ENCODE peak calls at places on chromosomes 5 and 9, in ten cellular contexts. One of them, this sample, is unnamed.

GRCh38 chr5:16411741-16412455 is 53.7 kb downstream of the ZNF622 start:
- DNase-seq in HCT116: no peak
- DNase-seq in tibial nerve: no peak
- DNase-seq in uterus: no peak
- DNase-seq in prostate gland: no peak
- DNase-seq in testis: no peak
- DNase-seq in ovary: no peak
- DNase-seq in Peyer's patch: no peak
- DNase-seq in gastrocnemius medialis: no peak
- DNase-seq in H1: no peak
- DNase-seq in this sample: no peak

GRCh38 chr9:34991833-34992375 is 2.4 kb downstream of the DNAJB5 start:
- DNase-seq in HCT116: peak; percentile 52
- DNase-seq in tibial nerve: no peak
- DNase-seq in uterus: peak; percentile 43
- DNase-seq in prostate gland: no peak
- DNase-seq in testis: no peak
- DNase-seq in ovary: no peak
- DNase-seq in Peyer's patch: no peak
- DNase-seq in gastrocnemius medialis: peak; percentile 99
- DNase-seq in H1: peak; percentile 68
- DNase-seq in this sample: no peak

GRCh38 chr9:93644397-93645088 is 68.2 kb downstream of the PHF2 start:
- DNase-seq in HCT116: no peak
- DNase-seq in tibial nerve: no peak
- DNase-seq in uterus: peak; percentile 6
- DNase-seq in prostate gland: no peak
- DNase-seq in testis: no peak
- DNase-seq in ovary: peak; percentile 7
- DNase-seq in Peyer's patch: peak; percentile 23
- DNase-seq in gastrocnemius medialis: peak; percentile 39
- DNase-seq in H1: no peak
- DNase-seq in this sample: no peak

GRCh38 chr9:133580416-133580738 is 28.8 kb downstream of the FAM163B start:
- DNase-seq in HCT116: no peak
- DNase-seq in tibial nerve: no peak
- DNase-seq in uterus: no peak
- DNase-seq in prostate gland: no peak
- DNase-seq in testis: no peak
- DNase-seq in ovary: no peak
- DNase-seq in Peyer's patch: no peak
- DNase-seq in gastrocnemius medialis: no peak
- DNase-seq in H1: no peak
- DNase-seq in this sample: no peak

GRCh38 chr9:16316406-16316805 is 554.1 kb downstream of the BNC2 start:
- DNase-seq in HCT116: no peak
- DNase-seq in tibial nerve: no peak
- DNase-seq in uterus: no peak
- DNase-seq in prostate gland: no peak
- DNase-seq in testis: no peak
- DNase-seq in ovary: no peak
- DNase-seq in Peyer's patch: peak; percentile 36
- DNase-seq in gastrocnemius medialis: peak; percentile 35
- DNase-seq in H1: no peak
- DNase-seq in this sample: no peak

GRCh38 chr5:90570034-90570433 is 11.4 kb downstream of the ADGRV1 start:
- DNase-seq in HCT116: no peak
- DNase-seq in tibial nerve: no peak
- DNase-seq in uterus: no peak
- DNase-seq in prostate gland: no peak
- DNase-seq in testis: no peak
- DNase-seq in ovary: no peak
- DNase-seq in Peyer's patch: no peak
- DNase-seq in gastrocnemius medialis: no peak
- DNase-seq in H1: no peak
- DNase-seq in this sample: no peak

GRCh38 chr5:176762489-176762888 is 47.9 kb upstream of the UNC5A start:
- DNase-seq in HCT116: no peak
- DNase-seq in tibial nerve: no peak
- DNase-seq in uterus: no peak
- DNase-seq in prostate gland: no peak
- DNase-seq in testis: no peak
- DNase-seq in ovary: no peak
- DNase-seq in Peyer's patch: no peak
- DNase-seq in gastrocnemius medialis: no peak
- DNase-seq in H1: peak; percentile 43
- DNase-seq in this sample: no peak

GRCh38 chr5:73363911-73364730 is 84.5 kb downstream of the FOXD1 start:
- DNase-seq in HCT116: no peak
- DNase-seq in tibial nerve: no peak
- DNase-seq in uterus: no peak
- DNase-seq in prostate gland: no peak
- DNase-seq in testis: no peak
- DNase-seq in ovary: no peak
- DNase-seq in Peyer's patch: no peak
- DNase-seq in gastrocnemius medialis: no peak
- DNase-seq in H1: no peak
- DNase-seq in this sample: no peak

GRCh38 chr9:8553444-8553843 is 753.9 kb upstream of the DMAC1 start:
- DNase-seq in HCT116: no peak
- DNase-seq in tibial nerve: no peak
- DNase-seq in uterus: no peak
- DNase-seq in prostate gland: no peak
- DNase-seq in testis: no peak
- DNase-seq in ovary: no peak
- DNase-seq in Peyer's patch: no peak
- DNase-seq in gastrocnemius medialis: no peak
- DNase-seq in H1: no peak
- DNase-seq in this sample: no peak

GRCh38 chr5:66339896-66340295 is 195.8 kb downstream of the SREK1 start:
- DNase-seq in HCT116: no peak
- DNase-seq in tibial nerve: no peak
- DNase-seq in uterus: no peak
- DNase-seq in prostate gland: no peak
- DNase-seq in testis: no peak
- DNase-seq in ovary: no peak
- DNase-seq in Peyer's patch: no peak
- DNase-seq in gastrocnemius medialis: no peak
- DNase-seq in H1: no peak
- DNase-seq in this sample: no peak

GRCh38 chr9:84140535-84141101 is 160.0 kb downstream of the RMI1 start:
- DNase-seq in HCT116: no peak
- DNase-seq in tibial nerve: no peak
- DNase-seq in uterus: no peak
- DNase-seq in prostate gland: no peak
- DNase-seq in testis: peak; percentile 41
- DNase-seq in ovary: no peak
- DNase-seq in Peyer's patch: peak; percentile 73
- DNase-seq in gastrocnemius medialis: no peak
- DNase-seq in H1: peak; percentile 76
- DNase-seq in this sample: no peak

GRCh38 chr5:55454282-55454681 is 80.5 kb downstream of the PLPP1 start:
- DNase-seq in HCT116: no peak
- DNase-seq in tibial nerve: no peak
- DNase-seq in uterus: no peak
- DNase-seq in prostate gland: no peak
- DNase-seq in testis: no peak
- DNase-seq in ovary: no peak
- DNase-seq in Peyer's patch: no peak
- DNase-seq in gastrocnemius medialis: no peak
- DNase-seq in H1: no peak
- DNase-seq in this sample: no peak

GRCh38 chr5:399296-400281 is 43.4 kb upstream of the EXOC3 start:
- DNase-seq in HCT116: peak; percentile 40
- DNase-seq in tibial nerve: peak; percentile 79
- DNase-seq in uterus: peak; percentile 79
- DNase-seq in prostate gland: peak; percentile 7
- DNase-seq in testis: peak; percentile 70
- DNase-seq in ovary: peak; percentile 94
- DNase-seq in Peyer's patch: peak; percentile 82
- DNase-seq in gastrocnemius medialis: peak; percentile 55
- DNase-seq in H1: peak; percentile 82
- DNase-seq in this sample: peak; percentile 77

GRCh38 chr5:100797863-100798262 is 105.2 kb downstream of the ST8SIA4 start:
- DNase-seq in HCT116: no peak
- DNase-seq in tibial nerve: no peak
- DNase-seq in uterus: no peak
- DNase-seq in prostate gland: no peak
- DNase-seq in testis: no peak
- DNase-seq in ovary: no peak
- DNase-seq in Peyer's patch: no peak
- DNase-seq in gastrocnemius medialis: no peak
- DNase-seq in H1: no peak
- DNase-seq in this sample: no peak

DNA sequence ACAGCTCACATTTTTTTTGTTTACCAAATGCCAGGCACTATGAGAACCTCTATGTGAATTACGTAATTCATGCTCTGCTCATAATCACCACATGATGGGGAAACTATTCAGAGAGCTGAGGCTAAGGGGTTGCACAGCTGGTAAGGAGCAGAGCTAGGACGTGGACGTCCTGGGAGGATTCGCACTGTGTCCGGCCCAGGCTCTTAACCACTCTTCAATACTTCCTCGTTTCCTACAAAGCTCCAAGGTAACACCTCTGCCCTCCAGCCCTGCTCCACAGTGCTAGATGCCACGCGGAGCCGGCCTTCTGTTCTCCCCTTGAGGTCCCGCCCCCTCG is 8.7 kb downstream of the PHF19 start:
- DNase-seq in HCT116: no peak
- DNase-seq in tibial nerve: no peak
- DNase-seq in uterus: no peak
- DNase-seq in prostate gland: no peak
- DNase-seq in testis: no peak
- DNase-seq in ovary: no peak
- DNase-seq in Peyer's patch: no peak
- DNase-seq in gastrocnemius medialis: no peak
- DNase-seq in H1: no peak
- DNase-seq in this sample: no peak
- TF ChIP-seq POLR2A in HCT116: no peak
- TF ChIP-seq POLR2A in tibial nerve: peak; percentile 40
- TF ChIP-seq POLR2A in uterus: peak; percentile 19
- TF ChIP-seq POLR2A in prostate gland: no peak
- TF ChIP-seq POLR2A in testis: no peak
- TF ChIP-seq POLR2A in ovary: no peak
- TF ChIP-seq POLR2A in Peyer's patch: peak; percentile 59
- TF ChIP-seq POLR2A in gastrocnemius medialis: peak; percentile 31
- TF ChIP-seq POLR2A in H1: peak; percentile 58
- TF ChIP-seq POLR2A in this sample: no peak

GRCh38 chr5:136040746-136041415 is 12.1 kb downstream of the TGFBI start:
- DNase-seq in HCT116: no peak
- DNase-seq in tibial nerve: no peak
- DNase-seq in uterus: no peak
- DNase-seq in prostate gland: no peak
- DNase-seq in testis: no peak
- DNase-seq in ovary: no peak
- DNase-seq in Peyer's patch: no peak
- DNase-seq in gastrocnemius medialis: no peak
- DNase-seq in H1: no peak
- DNase-seq in this sample: no peak
- TF ChIP-seq POLR2A in HCT116: no peak
- TF ChIP-seq POLR2A in tibial nerve: no peak
- TF ChIP-seq POLR2A in uterus: no peak
- TF ChIP-seq POLR2A in prostate gland: no peak
- TF ChIP-seq POLR2A in testis: no peak
- TF ChIP-seq POLR2A in ovary: no peak
- TF ChIP-seq POLR2A in Peyer's patch: no peak
- TF ChIP-seq POLR2A in gastrocnemius medialis: no peak
- TF ChIP-seq POLR2A in H1: no peak
- TF ChIP-seq POLR2A in this sample: no peak

DNA sequence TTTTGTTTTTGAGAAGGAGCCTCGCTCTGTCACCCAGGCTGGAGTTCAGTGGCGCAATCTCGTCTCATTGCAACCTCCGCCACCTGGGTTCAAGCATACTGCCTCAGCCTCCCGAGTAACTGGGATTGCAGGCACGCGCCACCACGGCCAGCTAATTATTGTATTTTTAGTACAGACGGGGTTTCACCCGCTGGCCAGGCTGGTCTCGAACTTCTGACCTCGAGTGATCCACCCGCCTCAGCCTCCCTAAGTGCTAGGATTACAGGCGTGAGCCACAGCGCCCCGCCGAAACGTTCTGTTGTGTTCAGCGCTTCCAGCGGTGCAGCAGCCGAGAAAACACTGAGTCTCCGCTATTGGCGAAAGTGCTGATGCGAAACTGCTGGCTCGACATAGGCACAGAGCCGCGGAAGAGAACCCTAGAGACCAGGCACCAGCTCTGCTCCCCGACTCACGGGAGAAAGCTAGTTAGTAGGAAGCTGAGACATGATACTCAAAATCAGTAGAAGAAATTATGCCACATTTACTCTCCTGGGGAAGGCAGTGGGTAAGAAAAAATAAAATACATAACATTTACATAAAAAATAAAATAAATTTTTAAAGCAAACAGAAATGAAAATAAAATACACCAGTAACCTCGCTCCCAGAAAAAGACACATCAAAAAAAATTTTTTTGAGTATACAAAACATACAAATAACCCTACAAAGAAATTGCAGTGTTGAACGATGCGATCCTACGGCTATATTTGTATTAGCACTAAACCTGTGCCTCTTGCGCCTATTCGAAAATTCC is 31.6 kb downstream of the ANXA2R start:
- DNase-seq in HCT116: peak; percentile 80
- DNase-seq in tibial nerve: peak; percentile 81
- DNase-seq in uterus: peak; percentile 83
- DNase-seq in prostate gland: peak; percentile 88
- DNase-seq in testis: peak; percentile 85
- DNase-seq in ovary: peak; percentile 87
- DNase-seq in Peyer's patch: peak; percentile 97
- DNase-seq in gastrocnemius medialis: peak; percentile 85
- DNase-seq in H1: peak; percentile 90
- DNase-seq in this sample: no peak
- TF ChIP-seq POLR2A in HCT116: no peak
- TF ChIP-seq POLR2A in tibial nerve: peak; percentile 57
- TF ChIP-seq POLR2A in uterus: peak; percentile 39
- TF ChIP-seq POLR2A in prostate gland: no peak
- TF ChIP-seq POLR2A in testis: no peak
- TF ChIP-seq POLR2A in ovary: peak; percentile 59
- TF ChIP-seq POLR2A in Peyer's patch: peak; percentile 70
- TF ChIP-seq POLR2A in gastrocnemius medialis: peak; percentile 64
- TF ChIP-seq POLR2A in H1: no peak
- TF ChIP-seq POLR2A in this sample: peak; percentile 63

DNA sequence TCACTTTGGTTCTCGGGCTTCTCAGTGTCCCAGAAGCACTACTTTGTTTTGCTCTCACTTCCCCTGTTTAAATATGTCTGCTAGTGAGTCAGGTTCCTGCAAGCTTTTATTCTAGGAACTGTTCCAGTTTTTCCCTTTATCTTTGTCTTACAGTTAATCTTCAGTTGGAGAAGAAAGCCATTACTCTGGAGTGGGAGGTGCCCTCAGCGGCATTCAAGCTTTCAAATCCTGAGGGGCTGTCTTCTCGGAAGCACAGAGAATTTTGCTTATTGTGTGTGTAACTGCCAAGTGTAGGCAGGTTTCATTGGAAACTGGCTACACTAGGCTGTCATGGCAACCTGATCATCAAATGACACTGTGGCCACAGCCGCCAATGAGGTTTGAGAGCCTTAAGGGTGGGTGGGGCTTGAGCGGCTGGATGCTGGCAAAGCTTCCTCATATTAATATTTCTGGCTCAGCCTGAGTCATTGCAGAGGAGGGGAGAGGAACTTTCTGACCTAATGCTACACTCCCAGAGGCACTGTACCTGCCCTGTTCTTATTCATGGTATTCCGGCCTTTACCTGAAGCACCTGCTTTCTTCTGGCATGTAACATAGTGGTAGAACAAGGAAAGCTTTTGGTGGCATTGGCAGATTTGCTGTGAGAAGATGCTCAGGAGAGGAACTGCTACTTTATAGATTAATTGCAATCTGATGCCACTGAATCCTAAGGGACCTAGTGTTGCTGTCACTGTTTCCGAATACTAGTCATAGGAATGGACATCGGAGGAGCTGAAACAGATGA is 26.3 kb downstream of the SLC25A25 start:
- DNase-seq in HCT116: peak; percentile 89
- DNase-seq in tibial nerve: peak; percentile 81
- DNase-seq in uterus: peak; percentile 90
- DNase-seq in prostate gland: peak; percentile 94
- DNase-seq in testis: peak; percentile 96
- DNase-seq in ovary: peak; percentile 92
- DNase-seq in Peyer's patch: peak; percentile 93
- DNase-seq in gastrocnemius medialis: peak; percentile 94
- DNase-seq in H1: no peak
- DNase-seq in this sample: peak; percentile 79
- TF ChIP-seq POLR2A in HCT116: no peak
- TF ChIP-seq POLR2A in tibial nerve: peak; percentile 71
- TF ChIP-seq POLR2A in uterus: peak; percentile 82
- TF ChIP-seq POLR2A in prostate gland: peak; percentile 89
- TF ChIP-seq POLR2A in testis: no peak
- TF ChIP-seq POLR2A in ovary: peak; percentile 49
- TF ChIP-seq POLR2A in Peyer's patch: peak; percentile 59
- TF ChIP-seq POLR2A in gastrocnemius medialis: peak; percentile 87
- TF ChIP-seq POLR2A in H1: no peak
- TF ChIP-seq POLR2A in this sample: peak; percentile 30